ENCODE peak calls at places on chromosomes 12 and 14, in four cellular contexts. One of them, this sample, is unnamed.
A peak's percentile ranks its signal among the peaks of the same experiment; 100 is the strongest.

GRCh38 chr12:48069253-48069652 is 36.6 kb downstream of the SENP1 start:
- DNase-seq in mucosa of descending colon: no peak
- DNase-seq in nucleus accumbens: no peak
- DNase-seq in hippocampal formation: no peak
- DNase-seq in this sample: no peak

GRCh38 chr12:132659146-132659545 is 28.0 kb downstream of the POLE start:
- DNase-seq in mucosa of descending colon: no peak
- DNase-seq in nucleus accumbens: no peak
- DNase-seq in hippocampal formation: no peak
- DNase-seq in this sample: no peak

GRCh38 chr14:50260511-50260910 is 29.1 kb upstream of the SOS2 start:
- DNase-seq in mucosa of descending colon: no peak
- DNase-seq in nucleus accumbens: no peak
- DNase-seq in hippocampal formation: no peak
- DNase-seq in this sample: no peak

GRCh38 chr12:2322554-2323120 is 269.9 kb downstream of the CACNA1C start:
- DNase-seq in mucosa of descending colon: no peak
- DNase-seq in nucleus accumbens: no peak
- DNase-seq in hippocampal formation: no peak
- DNase-seq in this sample: no peak

GRCh38 chr12:12181516-12181915 is 85.3 kb downstream of the LRP6 start:
- DNase-seq in mucosa of descending colon: no peak
- DNase-seq in nucleus accumbens: no peak
- DNase-seq in hippocampal formation: no peak
- DNase-seq in this sample: no peak

GRCh38 chr12:95182868-95183415 is 34.3 kb downstream of the FGD6 start:
- DNase-seq in mucosa of descending colon: no peak
- DNase-seq in nucleus accumbens: no peak
- DNase-seq in hippocampal formation: no peak
- DNase-seq in this sample: no peak

GRCh38 chr14:59897757-59898383 is 22.1 kb upstream of the LRRC9 start:
- DNase-seq in mucosa of descending colon: no peak
- DNase-seq in nucleus accumbens: no peak
- DNase-seq in hippocampal formation: peak; percentile 17
- DNase-seq in this sample: no peak

GRCh38 chr14:51704465-51705050 is 52.8 kb downstream of the FRMD6 start:
- DNase-seq in mucosa of descending colon: no peak
- DNase-seq in nucleus accumbens: no peak
- DNase-seq in hippocampal formation: no peak
- DNase-seq in this sample: no peak

GRCh38 chr12:53380104-53380796 is at the start of gene SP1:
- DNase-seq in mucosa of descending colon: peak; percentile 98
- DNase-seq in nucleus accumbens: peak; percentile 27
- DNase-seq in hippocampal formation: peak; percentile 84
- DNase-seq in this sample: peak; percentile 95

GRCh38 chr12:112380663-112381420 is 1.4 kb downstream of the HECTD4 start:
- DNase-seq in mucosa of descending colon: peak; percentile 45
- DNase-seq in nucleus accumbens: no peak
- DNase-seq in hippocampal formation: no peak
- DNase-seq in this sample: no peak

GRCh38 chr12:52526511-52526951 is 6.3 kb upstream of the KRT5 start:
- DNase-seq in mucosa of descending colon: no peak
- DNase-seq in nucleus accumbens: no peak
- DNase-seq in hippocampal formation: no peak
- DNase-seq in this sample: no peak

GRCh38 chr14:30291216-30291615 is 267.7 kb upstream of the G2E3 start:
- DNase-seq in mucosa of descending colon: no peak
- DNase-seq in nucleus accumbens: no peak
- DNase-seq in hippocampal formation: no peak
- DNase-seq in this sample: no peak

GRCh38 chr14:80809663-80810062 is 131.9 kb downstream of the CEP128 start:
- DNase-seq in mucosa of descending colon: no peak
- DNase-seq in nucleus accumbens: no peak
- DNase-seq in hippocampal formation: no peak
- DNase-seq in this sample: no peak

GRCh38 chr14:92994131-92994676 is 71.3 kb downstream of the CHGA start:
- DNase-seq in mucosa of descending colon: no peak
- DNase-seq in nucleus accumbens: no peak
- DNase-seq in hippocampal formation: no peak
- DNase-seq in this sample: no peak

GRCh38 chr14:88617479-88617878 is 54.6 kb downstream of the ZC3H14 start:
- DNase-seq in mucosa of descending colon: no peak
- DNase-seq in nucleus accumbens: no peak
- DNase-seq in hippocampal formation: no peak
- DNase-seq in this sample: no peak

GRCh38 chr14:28886940-28887339 is 120.4 kb downstream of the FOXG1 start:
- DNase-seq in mucosa of descending colon: no peak
- DNase-seq in nucleus accumbens: no peak
- DNase-seq in hippocampal formation: no peak
- DNase-seq in this sample: no peak

GRCh38 chr14:79578470-79578869 is 632.8 kb downstream of the DIO2 start:
- DNase-seq in mucosa of descending colon: no peak
- DNase-seq in nucleus accumbens: no peak
- DNase-seq in hippocampal formation: no peak
- DNase-seq in this sample: no peak

GRCh38 chr12:109600481-109600880 is 26.9 kb downstream of the MVK start:
- DNase-seq in mucosa of descending colon: no peak
- DNase-seq in nucleus accumbens: no peak
- DNase-seq in hippocampal formation: no peak
- DNase-seq in this sample: no peak

GRCh38 chr12:52585951-52586350 is 12.3 kb upstream of the KRT74 start:
- DNase-seq in mucosa of descending colon: no peak
- DNase-seq in nucleus accumbens: no peak
- DNase-seq in hippocampal formation: no peak
- DNase-seq in this sample: no peak

GRCh38 chr12:77402726-77403125 is 337.4 kb upstream of the E2F7 start:
- DNase-seq in mucosa of descending colon: no peak
- DNase-seq in nucleus accumbens: no peak
- DNase-seq in hippocampal formation: no peak
- DNase-seq in this sample: no peak

GRCh38 chr12:113555226-113555625 is 83.6 kb upstream of the LHX5 start:
- DNase-seq in mucosa of descending colon: no peak
- DNase-seq in nucleus accumbens: no peak
- DNase-seq in hippocampal formation: no peak
- DNase-seq in this sample: no peak

GRCh38 chr12:98820005-98820404 is 174.9 kb downstream of the APAF1 start:
- DNase-seq in mucosa of descending colon: no peak
- DNase-seq in nucleus accumbens: no peak
- DNase-seq in hippocampal formation: no peak
- DNase-seq in this sample: no peak

GRCh38 chr12:81294325-81295190 is 216.7 kb downstream of the ACSS3 start:
- DNase-seq in mucosa of descending colon: no peak
- DNase-seq in nucleus accumbens: no peak
- DNase-seq in hippocampal formation: no peak
- DNase-seq in this sample: no peak

GRCh38 chr12:82517027-82517426 is 158.7 kb downstream of the METTL25 start:
- DNase-seq in mucosa of descending colon: no peak
- DNase-seq in nucleus accumbens: no peak
- DNase-seq in hippocampal formation: no peak
- DNase-seq in this sample: no peak

GRCh38 chr12:113003631-113004030 is 25.3 kb downstream of the OAS2 start:
- DNase-seq in mucosa of descending colon: no peak
- DNase-seq in nucleus accumbens: no peak
- DNase-seq in hippocampal formation: no peak
- DNase-seq in this sample: no peak

GRCh38 chr12:69898236-69898635 is 73.2 kb downstream of the MYRFL start:
- DNase-seq in mucosa of descending colon: no peak
- DNase-seq in nucleus accumbens: no peak
- DNase-seq in hippocampal formation: no peak
- DNase-seq in this sample: no peak

GRCh38 chr14:91410781-91411536 is 6.7 kb downstream of the CCDC88C start:
- DNase-seq in mucosa of descending colon: no peak
- DNase-seq in nucleus accumbens: no peak
- DNase-seq in hippocampal formation: no peak
- DNase-seq in this sample: no peak

GRCh38 chr14:77965919-77966435 is 166.1 kb downstream of the ADCK1 start:
- DNase-seq in mucosa of descending colon: peak; percentile 25
- DNase-seq in nucleus accumbens: no peak
- DNase-seq in hippocampal formation: peak; percentile 37
- DNase-seq in this sample: peak; percentile 41

GRCh38 chr12:85821759-85822158 is 14.4 kb downstream of the RASSF9 start:
- DNase-seq in mucosa of descending colon: no peak
- DNase-seq in nucleus accumbens: no peak
- DNase-seq in hippocampal formation: no peak
- DNase-seq in this sample: no peak

GRCh38 chr12:22100952-22101748 is 55.1 kb downstream of the CMAS start:
- DNase-seq in mucosa of descending colon: no peak
- DNase-seq in nucleus accumbens: no peak
- DNase-seq in hippocampal formation: peak; percentile 9
- DNase-seq in this sample: no peak

GRCh38 chr12:78167510-78167909 is 336.8 kb downstream of the NAV3 start:
- DNase-seq in mucosa of descending colon: no peak
- DNase-seq in nucleus accumbens: no peak
- DNase-seq in hippocampal formation: no peak
- DNase-seq in this sample: no peak

GRCh38 chr12:120849765-120850164 is 54.4 kb downstream of the SPPL3 start:
- DNase-seq in mucosa of descending colon: no peak
- DNase-seq in nucleus accumbens: no peak
- DNase-seq in hippocampal formation: no peak
- DNase-seq in this sample: no peak

GRCh38 chr12:124663771-124664366 is 96.5 kb upstream of the NCOR2 start:
- DNase-seq in mucosa of descending colon: no peak
- DNase-seq in nucleus accumbens: peak; percentile 50
- DNase-seq in hippocampal formation: peak; percentile 84
- DNase-seq in this sample: no peak

GRCh38 chr12:51505363-51505762 is 80.7 kb downstream of the SLC4A8 start:
- DNase-seq in mucosa of descending colon: no peak
- DNase-seq in nucleus accumbens: no peak
- DNase-seq in hippocampal formation: no peak
- DNase-seq in this sample: no peak

GRCh38 chr12:115294443-115295133 is 610.6 kb upstream of the TBX3 start:
- DNase-seq in mucosa of descending colon: no peak
- DNase-seq in nucleus accumbens: no peak
- DNase-seq in hippocampal formation: no peak
- DNase-seq in this sample: no peak